ENCODE peak calls at places on chromosomes 1 and 21, in four cellular contexts. A is astrocyte of the cerebellum; C is brain microvascular endothelial cell; S is stimulated activated CD8-positive, alpha-beta memory T cell treated with anti-CD3 and anti-CD28 coated beads, Interleukin-15, amount 100 ng/mL, for 1 hour. R is an unnamed sample.

GRCh38 chr21:31908106-31909031 is 35.5 kb downstream of the HUNK start:
- DNase-seq in S (no peak), A (no peak), C (no peak), R (peak; percentile 28)

GRCh38 chr1:184535191-184535970 is 148.6 kb downstream of the C1orf21 start:
- DNase-seq in S (no peak), A (no peak), C (no peak), R (peak; percentile 41)

GRCh38 chr1:150309758-150310495 is 11.4 kb upstream of the PRPF3 start:
- DNase-seq in A (no peak), C (no peak), S (no peak), R (no peak)

GRCh38 chr1:196043268-196043667 is 565.0 kb downstream of the KCNT2 start:
- DNase-seq in C (no peak), A (no peak), S (no peak), R (no peak)

GRCh38 chr1:175250027-175250426 is 57.5 kb upstream of the KIAA0040 start:
- DNase-seq in A (no peak), S (no peak), C (no peak), R (no peak)

GRCh38 chr1:59422921-59423575 is 126.2 kb downstream of the FGGY start:
- DNase-seq in A (no peak), S (no peak), C (no peak), R (no peak)

GRCh38 chr1:84163123-84164038 is 19.3 kb downstream of the PRKACB start:
- DNase-seq in A (no peak), C (no peak), S (no peak), R (no peak)

GRCh38 chr1:77536813-77537212 is 145.6 kb downstream of the ZZZ3 start:
- DNase-seq in A (peak; percentile 94), C (peak; percentile 89), S (no peak), R (peak; percentile 86)

GRCh38 chr1:7223334-7224080 is 438.3 kb downstream of the CAMTA1 start:
- DNase-seq in A (peak; percentile 77), S (no peak), C (peak; percentile 72), R (peak; percentile 56)

GRCh38 chr1:1876335-1876935 is 14.5 kb downstream of the GNB1 start:
- DNase-seq in A (no peak), S (no peak), C (no peak), R (no peak)

GRCh38 chr21:44454747-44455523 is at the start of gene LRRC3:
- DNase-seq in C (peak; percentile 69), A (peak; percentile 13), S (peak; percentile 55), R (peak; percentile 8)

GRCh38 chr1:184986250-184986649 is 11.9 kb upstream of the NIBAN1 start:
- DNase-seq in S (no peak), A (no peak), C (no peak), R (no peak)

GRCh38 chr1:90850181-90850924 is 133.3 kb upstream of the BARHL2 start:
- DNase-seq in S (no peak), A (no peak), C (no peak), R (no peak)

GRCh38 chr1:32869844-32870614 is 683 bp downstream of the FNDC5 start:
- DNase-seq in A (no peak), S (no peak), C (no peak), R (no peak)

GRCh38 chr21:33455858-33456446 is 23.8 kb downstream of the TMEM50B start:
- DNase-seq in A (no peak), S (no peak), C (no peak), R (no peak)

GRCh38 chr1:47388548-47389238 is 27.4 kb upstream of the FOXE3 start:
- DNase-seq in C (peak; percentile 73), S (no peak), A (peak; percentile 20), R (no peak)

GRCh38 chr21:23574932-23575331 is 2032.3 kb downstream of the MRPL39 start:
- DNase-seq in S (no peak), A (no peak), C (no peak), R (no peak)

GRCh38 chr1:34642679-34643078 is 112.2 kb upstream of the GJB5 start:
- DNase-seq in S (no peak), A (no peak), C (no peak), R (no peak)

GRCh38 chr1:205227584-205228006 is at the start of gene TMCC2:
- DNase-seq in S (peak; percentile 55), A (no peak), C (peak; percentile 68), R (peak; percentile 50)

GRCh38 chr1:18960409-18960808 is 3.9 kb upstream of the IFFO2 start:
- DNase-seq in S (no peak), C (no peak), A (no peak), R (no peak)

GRCh38 chr1:65310078-65310587 is 790 bp downstream of the DNAJC6 start:
- DNase-seq in A (no peak), S (no peak), C (peak; percentile 9), R (no peak)

GRCh38 chr21:27246741-27247140 is 279.9 kb upstream of the ADAMTS5 start:
- DNase-seq in A (no peak), C (peak; percentile 80), S (no peak), R (no peak)

GRCh38 chr1:24536391-24536840 is 19.5 kb upstream of the NCMAP start:
- DNase-seq in S (peak; percentile 49), A (peak; percentile 35), C (no peak), R (no peak)

GRCh38 chr1:241470361-241470760 is 49.2 kb downstream of the FH start:
- DNase-seq in C (no peak), S (no peak), A (no peak), R (no peak)

GRCh38 chr21:43196789-43197188 is 28.0 kb downstream of the CRYAA start:
- DNase-seq in A (no peak), S (no peak), C (no peak), R (no peak)

GRCh38 chr1:151705146-151705545 is 11.5 kb downstream of the CELF3 start:
- DNase-seq in A (no peak), S (no peak), C (no peak), R (no peak)

GRCh38 chr1:172399369-172400072 is 21.0 kb upstream of the C1orf105 start:
- DNase-seq in A (peak; percentile 81), S (no peak), C (peak; percentile 94), R (peak; percentile 93)